ENCODE peak calls at places on chromosomes 6 and 20, in seven cellular contexts. M is HepG2; H is CD8-positive, alpha-beta T cell; K is mucosa of descending colon; J is heart left ventricle; W is body of pancreas; S is lung. U is an unnamed sample. For H3K36me3 and H3K4me1, the result is how much of the 10 kb centered on the place peaks cover.

GRCh38 chr6:151313060-151313459 is 73.3 kb downstream of the AKAP12 start:
- DNase-seq in M (peak), W (peak), J (no peak), K (no peak), S (no peak), H (no peak), U (no peak)

GRCh38 chr6:141364232-141364631 is 768.5 kb upstream of the GJE1 start:
- DNase-seq in M (no peak), W (no peak), H (no peak), S (no peak), K (no peak), J (no peak), U (no peak)

GRCh38 chr6:56401477-56402070 is 154.2 kb upstream of the COL21A1 start:
- DNase-seq in H (no peak), W (no peak), J (no peak), K (no peak), M (no peak), S (no peak), U (no peak)

GRCh38 chr6:40809627-40810026 is 222.5 kb upstream of the LRFN2 start:
- DNase-seq in M (no peak), K (no peak), W (no peak), J (no peak), H (no peak), S (no peak), U (no peak)

GRCh38 chr20:45861157-45862075 is 4.0 kb downstream of the ZSWIM3 start:
- DNase-seq in M (peak), W (peak), H (no peak), K (no peak), J (no peak), S (no peak), U (peak)

GRCh38 chr6:148535976-148536375 is 193.3 kb downstream of the SASH1 start:
- DNase-seq in M (no peak), S (no peak), H (no peak), W (no peak), J (no peak), K (no peak), U (no peak)

GRCh38 chr6:15148356-15149058 is 97.4 kb upstream of the JARID2 start:
- DNase-seq in M (peak), J (no peak), K (no peak), S (no peak), W (no peak), H (no peak), U (no peak)

GRCh38 chr6:142417331-142417750 is 115.5 kb downstream of the ADGRG6 start:
- DNase-seq in J (no peak), W (no peak), K (no peak), S (no peak), M (no peak), H (no peak), U (no peak)

GRCh38 chr20:62201173-62202082 is 18.6 kb downstream of the MTG2 start:
- DNase-seq in S (no peak), M (no peak), J (peak), W (no peak), K (peak), H (no peak), U (no peak)

GRCh38 chr20:25067102-25067987 is 9.4 kb upstream of the ACSS1 start:
- DNase-seq in H (no peak), M (no peak), W (no peak), K (no peak), J (peak), S (no peak), U (peak)

GRCh38 chr20:54938707-54939106 is 463.3 kb downstream of the DOK5 start:
- DNase-seq in S (no peak), J (no peak), H (no peak), K (no peak), W (no peak), M (no peak), U (no peak)

GRCh38 chr6:121510568-121511177 is 75.2 kb downstream of the GJA1 start:
- DNase-seq in W (no peak), S (no peak), H (no peak), K (no peak), J (no peak), M (no peak), U (no peak)

GRCh38 chr6:111711476-111711875 is 105.8 kb upstream of the TRAF3IP2 start:
- DNase-seq in H (no peak), M (no peak), W (peak), K (peak), S (no peak), J (peak), U (peak)

GRCh38 chr20:11912013-11912663 is 5.6 kb upstream of the BTBD3 start:
- DNase-seq in S (no peak), J (no peak), M (peak), K (no peak), W (peak), H (no peak), U (no peak)

GRCh38 chr6:73484438-73484837 is 22.9 kb downstream of the MTO1 start:
- DNase-seq in H (no peak), W (no peak), K (no peak), S (no peak), M (no peak), J (no peak), U (no peak)

GRCh38 chr20:44700306-44700705 is 14.9 kb upstream of the CCN5 start:
- DNase-seq in S (no peak), J (no peak), H (no peak), M (no peak), W (no peak), K (no peak), U (no peak)

GRCh38 chr6:3229566-3230274 is 2.3 kb upstream of the TUBB2B start:
- DNase-seq in K (peak), M (no peak), S (no peak), W (no peak), J (no peak), H (peak), U (no peak)
- TF ChIP-seq CTCF in K (no peak), M (peak), S (no peak), W (no peak), J (no peak), H (no peak), U (no peak)

DNA sequence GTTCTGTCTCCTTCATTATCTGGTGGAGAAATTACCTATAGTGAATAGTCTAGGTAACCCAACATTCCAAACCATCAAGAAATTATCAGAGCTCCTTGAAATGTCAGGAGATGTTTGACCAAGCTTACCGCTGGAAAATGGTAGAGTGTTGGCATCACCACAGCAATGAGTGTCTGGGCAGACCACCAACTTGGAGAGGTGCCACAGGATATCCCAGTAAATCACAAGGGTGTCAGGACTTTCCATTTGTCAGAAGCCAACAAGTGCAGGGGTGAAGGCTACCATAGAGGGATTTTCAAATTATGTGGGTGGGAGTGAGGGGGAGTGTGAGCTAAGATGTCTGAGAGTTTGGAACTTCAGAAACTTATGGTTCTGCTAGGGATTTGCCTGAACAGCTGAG is 73.2 kb downstream of the VGLL2 start:
- DNase-seq in M (no peak), H (no peak), S (no peak), J (peak), K (no peak), W (peak), U (no peak)
- H3K36me3 ChIP-seq in M (under half), H (under half), S (under half), J (under half), K (under half), W (under half), U (under half)

DNA sequence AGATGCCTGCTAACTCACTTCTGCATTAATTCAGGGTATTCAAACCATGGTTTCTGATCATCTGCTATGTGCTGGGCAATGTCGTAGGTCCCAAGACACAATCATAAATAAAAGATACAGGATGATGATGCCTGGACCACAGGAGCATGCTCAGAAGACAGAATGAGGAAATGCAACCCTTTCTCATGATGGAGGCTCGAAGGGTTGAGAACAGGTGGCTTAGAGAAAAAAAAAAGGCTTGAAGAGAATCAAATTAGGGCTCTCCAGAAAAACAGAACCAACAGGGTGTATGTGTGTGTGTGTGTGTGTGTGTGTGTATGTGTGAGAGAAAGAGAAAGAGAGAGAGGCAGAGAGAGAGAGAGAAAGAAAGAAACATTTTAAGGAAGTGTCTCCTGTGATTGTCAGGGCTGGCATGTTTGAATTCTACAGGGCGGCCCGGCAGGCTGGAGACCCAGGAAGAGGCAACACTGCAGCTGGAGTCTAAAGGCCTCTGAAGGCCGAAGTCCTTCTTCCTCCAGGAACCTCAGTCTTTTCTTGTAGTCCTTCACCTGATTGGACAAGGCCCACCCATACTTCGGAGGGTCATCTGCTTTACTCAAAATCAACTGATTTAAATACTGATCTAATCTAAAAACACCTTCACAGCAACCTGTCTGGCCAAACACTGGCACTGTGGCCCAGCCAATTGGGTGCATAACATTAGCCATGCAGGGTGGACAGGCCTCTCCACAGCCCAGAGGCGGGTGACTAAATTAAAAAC is 143.8 kb downstream of the ERMARD start:
- DNase-seq in K (no peak), H (no peak), W (no peak), J (no peak), M (no peak), S (no peak), U (no peak)
- H3K4me1 ChIP-seq in K (under half), H (under half), W (under half), J (under half), M (under half), S (under half), U (under half)

DNA sequence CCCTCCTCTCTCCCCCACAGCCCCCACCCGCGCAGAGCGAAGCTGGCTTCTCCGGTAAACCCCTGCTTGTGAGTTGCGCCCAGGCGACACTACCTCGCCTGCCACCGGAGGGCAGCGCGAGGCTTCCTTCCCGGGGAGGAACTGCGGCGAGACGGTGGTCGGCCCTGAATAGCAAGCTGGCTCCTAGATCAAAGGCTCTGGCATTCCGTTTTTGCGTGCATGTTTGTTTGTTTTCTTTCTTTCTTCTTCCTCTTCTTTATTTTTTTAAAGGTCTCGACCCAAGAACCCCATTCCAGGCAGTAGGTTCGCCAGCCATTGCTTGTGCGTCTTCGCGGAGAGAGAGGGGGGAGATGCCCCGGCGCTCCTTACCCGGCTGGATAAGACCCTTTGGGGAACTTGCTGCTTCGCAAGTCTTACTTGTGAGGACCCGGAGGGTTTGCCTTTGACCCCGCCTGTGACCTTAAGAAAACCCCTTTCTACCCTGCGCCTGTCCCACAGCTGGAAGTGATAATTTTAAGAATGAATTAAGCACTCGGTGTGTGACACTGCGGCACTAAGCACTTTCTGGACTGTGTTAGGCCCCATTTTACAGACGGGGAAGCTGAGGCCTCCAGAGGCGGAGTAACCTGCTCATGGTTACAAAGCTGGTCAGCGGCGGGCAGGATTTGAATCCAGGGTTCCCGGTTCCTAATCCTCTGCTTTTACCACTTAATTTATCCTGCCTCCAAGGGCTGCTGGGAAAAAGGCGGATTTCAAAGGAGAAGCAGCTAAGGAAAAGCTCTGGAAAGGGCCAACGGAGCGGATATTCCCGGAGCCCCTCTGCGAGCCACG is 92.6 kb upstream of the SIRPA start:
- DNase-seq in W (peak), S (peak), K (peak), H (peak), M (peak), J (peak), U (no peak)
- TF ChIP-seq CTCF in W (peak), S (peak), K (peak), H (peak), M (peak), J (peak), U (no peak)

DNA sequence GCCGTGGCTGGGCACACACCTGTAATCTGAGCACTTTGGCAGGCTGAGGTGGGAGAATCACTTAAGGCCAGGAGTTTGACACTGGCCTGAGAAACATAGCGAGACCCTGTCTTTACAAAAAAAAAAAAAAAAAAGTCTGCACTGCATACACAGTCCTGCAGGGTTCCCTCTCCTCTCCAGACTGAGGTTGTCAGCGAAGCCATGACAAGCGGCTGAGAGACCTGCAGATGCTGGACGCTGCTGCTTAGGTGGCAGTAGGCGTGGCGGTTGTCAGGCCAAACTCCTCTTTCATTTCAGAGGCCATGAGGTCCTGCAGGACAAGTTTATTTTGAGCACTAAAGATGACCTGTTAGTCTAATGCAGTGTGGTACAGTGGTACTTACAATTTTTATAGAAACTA is 86.5 kb downstream of the FAM120B start:
- DNase-seq in S (no peak), H (no peak), J (no peak), M (no peak), K (no peak), W (no peak), U (no peak)
- H3K36me3 ChIP-seq in S (under half), H (under half), J (under half), M (half or more), K (under half), W (under half), U (half or more)

DNA sequence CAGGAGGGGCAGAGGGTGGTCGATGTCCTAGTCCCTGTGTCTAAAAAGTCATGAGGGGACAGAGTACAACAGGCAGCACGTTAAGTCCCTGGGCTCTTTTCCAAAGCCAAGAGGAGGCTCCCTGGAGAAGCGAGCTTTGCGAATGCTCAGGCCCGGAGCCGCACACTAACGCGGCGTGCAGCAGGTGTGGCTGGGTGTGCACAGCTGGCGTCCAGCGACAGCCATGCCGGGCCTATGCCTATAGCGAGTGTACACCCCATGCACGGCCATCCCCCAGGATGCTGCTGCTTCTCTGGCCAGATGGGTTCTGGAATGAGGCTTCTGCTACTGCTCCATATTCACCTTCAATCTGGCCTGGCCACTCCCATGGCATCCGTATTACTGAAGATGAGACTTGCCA is 131.3 kb downstream of the PRND start:
- DNase-seq in M (no peak), J (no peak), S (no peak), W (no peak), K (no peak), H (no peak), U (no peak)
- H3K4me1 ChIP-seq in M (under half), J (under half), S (under half), W (under half), K (under half), H (under half), U (under half)

GRCh38 chr6:43575772-43576551 is at the start of the genes POLH and XPO5:
- DNase-seq in W (peak), J (peak), K (peak), H (peak), S (peak), M (peak), U (peak)
- TF ChIP-seq CTCF in W (peak), J (peak), K (no peak), H (no peak), S (no peak), M (peak), U (no peak)

GRCh38 chr6:159790149-159790946 is at the start of gene MRPL18:
- DNase-seq in W (peak), H (peak), M (peak), J (peak), S (peak), K (peak), U (peak)
- H3K36me3 ChIP-seq in W (under half), H (under half), M (under half), J (under half), S (under half), K (under half), U (under half)

U was measured in stomach.